ENCODE peak calls at places on chromosomes 16 and 17, in four cellular contexts. One of them, this sample, is unnamed.

GRCh38 chr16:84460406-84461028 is 43.9 kb downstream of the MEAK7 start:
- DNase-seq in B cell: no peak
- DNase-seq in psoas muscle: no peak
- DNase-seq in heart right ventricle: no peak
- DNase-seq in this sample: no peak

GRCh38 chr17:7323731-7324437 is 5.3 kb downstream of the NEURL4 start:
- DNase-seq in B cell: peak
- DNase-seq in psoas muscle: peak
- DNase-seq in heart right ventricle: peak
- DNase-seq in this sample: peak

GRCh38 chr17:78709119-78709681 is 72.9 kb downstream of the CYTH1 start:
- DNase-seq in B cell: peak
- DNase-seq in psoas muscle: no peak
- DNase-seq in heart right ventricle: no peak
- DNase-seq in this sample: no peak

GRCh38 chr17:33519692-33520091 is 226.6 kb upstream of the ASIC2 start:
- DNase-seq in B cell: no peak
- DNase-seq in psoas muscle: no peak
- DNase-seq in heart right ventricle: no peak
- DNase-seq in this sample: no peak

GRCh38 chr17:75271955-75272847 is 1.2 kb upstream of the MIF4GD start:
- DNase-seq in B cell: no peak
- DNase-seq in psoas muscle: peak
- DNase-seq in heart right ventricle: peak
- DNase-seq in this sample: no peak

GRCh38 chr17:75031972-75032895 is 14.5 kb downstream of the ATP5PD start:
- DNase-seq in B cell: peak
- DNase-seq in psoas muscle: peak
- DNase-seq in heart right ventricle: peak
- DNase-seq in this sample: peak

GRCh38 chr17:82302991-82303943 is 14.1 kb downstream of the CD7 start:
- DNase-seq in B cell: no peak
- DNase-seq in psoas muscle: no peak
- DNase-seq in heart right ventricle: no peak
- DNase-seq in this sample: peak

GRCh38 chr17:9367186-9367585 is 208.4 kb downstream of the STX8 start:
- DNase-seq in B cell: no peak
- DNase-seq in psoas muscle: no peak
- DNase-seq in heart right ventricle: peak
- DNase-seq in this sample: no peak

GRCh38 chr16:309476-309875 is 26.5 kb downstream of the PDIA2 start:
- DNase-seq in B cell: no peak
- DNase-seq in psoas muscle: no peak
- DNase-seq in heart right ventricle: no peak
- DNase-seq in this sample: no peak

GRCh38 chr17:42409467-42410351 is 13.3 kb downstream of the CAVIN1 start:
- DNase-seq in B cell: no peak
- DNase-seq in psoas muscle: peak
- DNase-seq in heart right ventricle: peak
- DNase-seq in this sample: no peak

GRCh38 chr17:40510328-40510648 is 8.9 kb upstream of the TNS4 start:
- DNase-seq in B cell: no peak
- DNase-seq in psoas muscle: peak
- DNase-seq in heart right ventricle: no peak
- DNase-seq in this sample: no peak

GRCh38 chr16:49857423-49858181 is 1.7 kb upstream of the ZNF423 start:
- DNase-seq in B cell: peak
- DNase-seq in psoas muscle: peak
- DNase-seq in heart right ventricle: peak
- DNase-seq in this sample: peak

GRCh38 chr16:49858200-49859129 is 2.6 kb upstream of the ZNF423 start:
- DNase-seq in B cell: peak
- DNase-seq in psoas muscle: peak
- DNase-seq in heart right ventricle: peak
- DNase-seq in this sample: peak

GRCh38 chr16:49855822-49856740 is at the start of gene ZNF423:
- DNase-seq in B cell: no peak
- DNase-seq in psoas muscle: peak
- DNase-seq in heart right ventricle: peak
- DNase-seq in this sample: peak

GRCh38 chr16:49855280-49855821 is 561 bp downstream of the ZNF423 start:
- DNase-seq in B cell: peak
- DNase-seq in psoas muscle: peak
- DNase-seq in heart right ventricle: peak
- DNase-seq in this sample: peak

GRCh38 chr16:49856741-49857330 is 924 bp upstream of the ZNF423 start:
- DNase-seq in B cell: no peak
- DNase-seq in psoas muscle: peak
- DNase-seq in heart right ventricle: peak
- DNase-seq in this sample: peak
- TF ChIP-seq CTCF in B cell: no peak
- TF ChIP-seq CTCF in psoas muscle: peak
- TF ChIP-seq CTCF in heart right ventricle: peak
- TF ChIP-seq CTCF in this sample: no peak

GRCh38 chr16:85753559-85753958 is 2.7 kb upstream of the C16orf74 start:
- DNase-seq in B cell: no peak
- DNase-seq in psoas muscle: no peak
- DNase-seq in heart right ventricle: no peak
- DNase-seq in this sample: no peak

GRCh38 chr16:85757341-85757822 is 6.5 kb upstream of the C16orf74 start:
- DNase-seq in B cell: peak
- DNase-seq in psoas muscle: no peak
- DNase-seq in heart right ventricle: no peak
- DNase-seq in this sample: no peak

GRCh38 chr16:85754403-85754802 is 3.5 kb upstream of the C16orf74 start:
- DNase-seq in B cell: peak
- DNase-seq in psoas muscle: no peak
- DNase-seq in heart right ventricle: no peak
- DNase-seq in this sample: no peak

GRCh38 chr16:85753976-85754375 is 3.1 kb upstream of the C16orf74 start:
- DNase-seq in B cell: peak
- DNase-seq in psoas muscle: no peak
- DNase-seq in heart right ventricle: no peak
- DNase-seq in this sample: no peak

DNA sequence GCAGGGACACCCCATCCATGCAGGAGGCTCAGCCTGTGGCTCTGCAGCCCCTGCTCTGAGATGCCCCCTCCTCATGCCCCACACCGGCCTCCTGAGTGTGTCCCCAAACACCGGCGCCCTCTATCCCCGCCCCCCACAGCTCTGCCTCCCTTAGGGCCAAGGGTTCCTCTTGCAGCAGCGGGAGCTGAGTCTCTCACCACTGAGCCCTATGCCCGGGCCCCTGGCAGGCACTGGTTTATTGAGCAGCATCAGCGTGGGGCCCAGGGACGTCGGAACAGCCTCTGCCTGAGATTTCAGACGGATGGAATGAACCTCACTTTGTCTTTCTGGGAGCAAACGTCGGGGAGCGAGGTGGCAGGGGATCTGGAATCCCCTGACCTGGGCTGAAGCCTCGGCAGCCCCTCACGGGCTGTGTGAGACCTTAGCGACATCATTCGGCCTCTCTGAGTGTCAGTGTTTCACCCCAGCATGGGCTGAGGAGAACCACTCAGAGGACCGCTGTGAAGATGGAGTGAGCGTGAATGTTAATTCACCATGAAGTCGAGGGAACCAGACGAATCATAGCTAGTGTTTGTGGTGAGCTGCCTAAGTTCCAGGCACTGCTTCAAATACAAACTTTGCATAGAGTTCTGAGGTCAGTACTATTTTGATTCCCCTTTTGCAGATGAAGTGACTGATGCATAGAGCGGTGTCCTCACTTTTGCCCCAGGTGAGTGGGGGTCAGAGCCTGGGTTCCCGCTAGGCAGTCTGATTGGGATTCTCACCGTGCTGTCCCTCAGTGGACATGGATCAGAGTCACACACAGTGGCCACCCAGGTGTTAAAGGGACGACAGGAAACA is 5.3 kb upstream of the C16orf74 start:
- DNase-seq in B cell: peak
- DNase-seq in psoas muscle: no peak
- DNase-seq in heart right ventricle: no peak
- DNase-seq in this sample: no peak
- TF ChIP-seq CTCF in B cell: no peak
- TF ChIP-seq CTCF in psoas muscle: no peak
- TF ChIP-seq CTCF in heart right ventricle: no peak
- TF ChIP-seq CTCF in this sample: no peak

DNA sequence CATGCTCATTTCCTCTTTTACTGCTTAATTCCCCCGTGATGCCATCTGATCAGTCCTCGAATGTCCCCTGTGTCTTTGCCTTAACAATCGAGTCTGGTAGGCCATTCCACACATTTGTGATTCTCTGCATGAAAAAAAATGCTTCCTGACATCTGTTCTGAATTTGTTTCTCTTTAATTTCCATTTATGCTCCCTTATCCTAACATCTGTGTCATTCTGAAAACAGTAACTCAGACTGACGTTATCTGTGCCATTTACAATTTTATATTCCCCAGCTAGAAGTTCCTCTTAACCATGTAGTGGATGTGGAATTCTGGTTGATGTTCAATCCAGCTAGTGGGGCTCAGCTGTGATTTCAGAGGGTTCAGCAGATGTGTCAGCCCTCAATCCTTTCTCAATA is 158.2 kb upstream of the TOX3 start:
- DNase-seq in B cell: no peak
- DNase-seq in psoas muscle: no peak
- DNase-seq in heart right ventricle: no peak
- DNase-seq in this sample: no peak
- TF ChIP-seq CTCF in B cell: no peak
- TF ChIP-seq CTCF in psoas muscle: no peak
- TF ChIP-seq CTCF in heart right ventricle: no peak
- TF ChIP-seq CTCF in this sample: no peak

GRCh38 chr16:81366316-81366932 is 51.7 kb downstream of the GAN start:
- DNase-seq in B cell: peak
- DNase-seq in psoas muscle: no peak
- DNase-seq in heart right ventricle: no peak
- DNase-seq in this sample: no peak
- TF ChIP-seq CTCF in B cell: peak
- TF ChIP-seq CTCF in psoas muscle: peak
- TF ChIP-seq CTCF in heart right ventricle: peak
- TF ChIP-seq CTCF in this sample: peak

DNA sequence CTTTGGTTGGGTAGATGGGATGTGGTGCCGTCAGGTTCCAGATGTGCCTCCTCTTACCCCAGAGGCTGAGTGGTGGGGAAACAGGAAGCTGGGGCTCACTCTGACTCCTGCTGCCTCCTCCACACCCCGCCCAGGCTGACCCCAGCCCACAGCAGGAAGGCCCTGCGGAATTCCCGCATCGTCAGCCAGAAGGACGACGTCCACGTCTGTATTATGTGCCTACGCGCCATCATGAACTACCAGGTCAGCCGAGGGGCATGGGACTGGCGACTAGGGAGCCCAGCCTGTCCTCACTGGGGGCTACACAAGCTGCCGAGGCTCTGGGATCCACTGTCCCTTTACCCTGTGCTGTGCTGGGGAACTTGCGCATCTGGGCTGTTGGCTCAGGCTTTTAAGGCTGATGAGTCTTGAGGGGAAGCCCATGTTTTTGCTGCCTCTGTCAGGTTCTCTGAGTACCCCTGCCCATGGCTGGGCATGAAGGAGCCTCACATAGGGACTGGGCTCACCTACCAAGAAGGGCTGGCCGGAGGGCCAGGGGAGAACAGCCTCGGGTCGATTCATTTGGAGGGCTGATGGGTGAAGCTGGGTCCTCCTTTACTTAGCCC is 14.4 kb downstream of the FMNL1 start:
- DNase-seq in B cell: no peak
- DNase-seq in psoas muscle: no peak
- DNase-seq in heart right ventricle: no peak
- DNase-seq in this sample: no peak
- TF ChIP-seq CTCF in B cell: peak
- TF ChIP-seq CTCF in psoas muscle: no peak
- TF ChIP-seq CTCF in heart right ventricle: no peak
- TF ChIP-seq CTCF in this sample: peak

DNA sequence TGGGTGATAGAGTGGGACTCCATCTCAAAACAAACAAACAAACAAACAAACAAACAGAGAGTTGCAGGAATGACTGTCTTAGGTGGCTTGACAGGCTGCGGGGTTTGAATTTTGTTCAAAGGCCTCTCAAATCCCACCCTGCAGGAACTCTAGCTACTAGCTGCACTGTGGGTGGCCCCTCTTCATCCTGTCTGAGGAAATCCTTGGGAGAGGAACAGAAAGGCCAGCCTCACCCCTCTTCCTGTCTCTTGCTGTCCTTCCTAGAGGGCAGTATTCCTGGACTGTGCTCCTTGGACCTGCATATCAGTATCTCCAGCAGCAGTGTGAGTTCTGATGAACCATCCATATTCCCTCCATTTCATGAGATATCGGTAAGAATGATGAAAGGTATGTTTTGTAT is 2.0 kb upstream of the CCDC92B start:
- DNase-seq in B cell: no peak
- DNase-seq in psoas muscle: no peak
- DNase-seq in heart right ventricle: no peak
- DNase-seq in this sample: no peak
- TF ChIP-seq CTCF in B cell: no peak
- TF ChIP-seq CTCF in psoas muscle: no peak
- TF ChIP-seq CTCF in heart right ventricle: no peak
- TF ChIP-seq CTCF in this sample: no peak

GRCh38 chr16:28063611-28064061 is at the start of gene GSG1L:
- DNase-seq in B cell: no peak
- DNase-seq in psoas muscle: no peak
- DNase-seq in heart right ventricle: no peak
- DNase-seq in this sample: peak
- TF ChIP-seq CTCF in B cell: no peak
- TF ChIP-seq CTCF in psoas muscle: peak
- TF ChIP-seq CTCF in heart right ventricle: peak
- TF ChIP-seq CTCF in this sample: no peak

GRCh38 chr16:71440669-71441347 is 1.0 kb downstream of the TLE7 start:
- DNase-seq in B cell: no peak
- DNase-seq in psoas muscle: no peak
- DNase-seq in heart right ventricle: no peak
- DNase-seq in this sample: no peak
- TF ChIP-seq CTCF in B cell: no peak
- TF ChIP-seq CTCF in psoas muscle: no peak
- TF ChIP-seq CTCF in heart right ventricle: no peak
- TF ChIP-seq CTCF in this sample: no peak

GRCh38 chr17:47978324-47978723 is 7.4 kb downstream of the CDK5RAP3 start:
- DNase-seq in B cell: peak
- DNase-seq in psoas muscle: peak
- DNase-seq in heart right ventricle: peak
- DNase-seq in this sample: peak
- TF ChIP-seq CTCF in B cell: peak
- TF ChIP-seq CTCF in psoas muscle: peak
- TF ChIP-seq CTCF in heart right ventricle: peak
- TF ChIP-seq CTCF in this sample: peak